ENCODE peak calls at places on chromosomes 12 and 14, in eight cellular contexts. One of them, this sample, is unnamed.

GRCh38 chr12:29782821-29783772 is 645 bp downstream of the TMTC1 start:
- DNase-seq in Calu3: peak
- DNase-seq in Peyer's patch: no peak
- DNase-seq in NB4: no peak
- DNase-seq in neural progenitor cell: peak
- DNase-seq in stomach: peak
- DNase-seq in suprapubic skin: peak
- DNase-seq in kidney: peak
- DNase-seq in this sample: peak

GRCh38 chr14:58788655-58789054 is 150.9 kb downstream of the DACT1 start:
- DNase-seq in Calu3: no peak
- DNase-seq in Peyer's patch: no peak
- DNase-seq in NB4: no peak
- DNase-seq in neural progenitor cell: no peak
- DNase-seq in stomach: no peak
- DNase-seq in suprapubic skin: no peak
- DNase-seq in kidney: no peak
- DNase-seq in this sample: no peak

GRCh38 chr12:46365951-46366379 is 6.6 kb downstream of the SLC38A2 start:
- DNase-seq in Calu3: no peak
- DNase-seq in Peyer's patch: no peak
- DNase-seq in NB4: no peak
- DNase-seq in neural progenitor cell: no peak
- DNase-seq in stomach: no peak
- DNase-seq in suprapubic skin: no peak
- DNase-seq in kidney: no peak
- DNase-seq in this sample: no peak

GRCh38 chr14:39232554-39233415 is 930 bp upstream of the MIA2 start:
- DNase-seq in Calu3: peak
- DNase-seq in Peyer's patch: no peak
- DNase-seq in NB4: peak
- DNase-seq in neural progenitor cell: no peak
- DNase-seq in stomach: no peak
- DNase-seq in suprapubic skin: no peak
- DNase-seq in kidney: no peak
- DNase-seq in this sample: peak

GRCh38 chr12:120783197-120783596 is 57.6 kb downstream of the ACADS start:
- DNase-seq in Calu3: no peak
- DNase-seq in Peyer's patch: no peak
- DNase-seq in NB4: no peak
- DNase-seq in neural progenitor cell: no peak
- DNase-seq in stomach: no peak
- DNase-seq in suprapubic skin: no peak
- DNase-seq in kidney: no peak
- DNase-seq in this sample: no peak

GRCh38 chr12:19411234-19412221 is 27.8 kb upstream of the AEBP2 start:
- DNase-seq in Calu3: no peak
- DNase-seq in Peyer's patch: no peak
- DNase-seq in NB4: no peak
- DNase-seq in neural progenitor cell: peak
- DNase-seq in stomach: no peak
- DNase-seq in suprapubic skin: no peak
- DNase-seq in kidney: no peak
- DNase-seq in this sample: no peak

GRCh38 chr12:117744418-117744817 is 224.4 kb downstream of the KSR2 start:
- DNase-seq in Calu3: no peak
- DNase-seq in Peyer's patch: no peak
- DNase-seq in NB4: no peak
- DNase-seq in neural progenitor cell: no peak
- DNase-seq in stomach: no peak
- DNase-seq in suprapubic skin: no peak
- DNase-seq in kidney: no peak
- DNase-seq in this sample: no peak

GRCh38 chr12:47887529-47887928 is 17.3 kb downstream of the VDR start:
- DNase-seq in Calu3: no peak
- DNase-seq in Peyer's patch: no peak
- DNase-seq in NB4: no peak
- DNase-seq in neural progenitor cell: no peak
- DNase-seq in stomach: no peak
- DNase-seq in suprapubic skin: no peak
- DNase-seq in kidney: no peak
- DNase-seq in this sample: no peak

GRCh38 chr14:106308839-106309389 is 782.5 kb downstream of the TMEM121 start:
- DNase-seq in Calu3: peak
- DNase-seq in Peyer's patch: peak
- DNase-seq in NB4: peak
- DNase-seq in neural progenitor cell: peak
- DNase-seq in stomach: peak
- DNase-seq in suprapubic skin: no peak
- DNase-seq in kidney: peak
- DNase-seq in this sample: peak

GRCh38 chr14:60085085-60085484 is 6.6 kb upstream of the PCNX4 start:
- DNase-seq in Calu3: no peak
- DNase-seq in Peyer's patch: no peak
- DNase-seq in NB4: peak
- DNase-seq in neural progenitor cell: no peak
- DNase-seq in stomach: no peak
- DNase-seq in suprapubic skin: no peak
- DNase-seq in kidney: no peak
- DNase-seq in this sample: no peak

GRCh38 chr14:33754264-33754663 is 196.6 kb downstream of the EGLN3 start:
- DNase-seq in Calu3: no peak
- DNase-seq in Peyer's patch: no peak
- DNase-seq in NB4: no peak
- DNase-seq in neural progenitor cell: no peak
- DNase-seq in stomach: no peak
- DNase-seq in suprapubic skin: no peak
- DNase-seq in kidney: no peak
- DNase-seq in this sample: no peak

GRCh38 chr12:127675936-127676335 is 591.0 kb upstream of the TMEM132C start:
- DNase-seq in Calu3: no peak
- DNase-seq in Peyer's patch: no peak
- DNase-seq in NB4: no peak
- DNase-seq in neural progenitor cell: no peak
- DNase-seq in stomach: no peak
- DNase-seq in suprapubic skin: no peak
- DNase-seq in kidney: no peak
- DNase-seq in this sample: no peak

GRCh38 chr14:61566537-61567225 is 128.6 kb upstream of the HIF1A start:
- DNase-seq in Calu3: no peak
- DNase-seq in Peyer's patch: no peak
- DNase-seq in NB4: no peak
- DNase-seq in neural progenitor cell: no peak
- DNase-seq in stomach: no peak
- DNase-seq in suprapubic skin: no peak
- DNase-seq in kidney: no peak
- DNase-seq in this sample: no peak

GRCh38 chr12:53504004-53504920 is 3.0 kb downstream of the NPFF start:
- DNase-seq in Calu3: no peak
- DNase-seq in Peyer's patch: no peak
- DNase-seq in NB4: no peak
- DNase-seq in neural progenitor cell: no peak
- DNase-seq in stomach: no peak
- DNase-seq in suprapubic skin: no peak
- DNase-seq in kidney: no peak
- DNase-seq in this sample: peak

GRCh38 chr14:75163677-75164076 is 12.7 kb downstream of the TMED10 start:
- DNase-seq in Calu3: no peak
- DNase-seq in Peyer's patch: no peak
- DNase-seq in NB4: no peak
- DNase-seq in neural progenitor cell: no peak
- DNase-seq in stomach: no peak
- DNase-seq in suprapubic skin: no peak
- DNase-seq in kidney: no peak
- DNase-seq in this sample: no peak

GRCh38 chr14:75165586-75166391 is 10.6 kb downstream of the TMED10 start:
- DNase-seq in Calu3: no peak
- DNase-seq in Peyer's patch: no peak
- DNase-seq in NB4: no peak
- DNase-seq in neural progenitor cell: no peak
- DNase-seq in stomach: no peak
- DNase-seq in suprapubic skin: no peak
- DNase-seq in kidney: no peak
- DNase-seq in this sample: no peak

GRCh38 chr14:75158843-75159614 is 17.4 kb downstream of the TMED10 start:
- DNase-seq in Calu3: no peak
- DNase-seq in Peyer's patch: no peak
- DNase-seq in NB4: no peak
- DNase-seq in neural progenitor cell: no peak
- DNase-seq in stomach: no peak
- DNase-seq in suprapubic skin: no peak
- DNase-seq in kidney: no peak
- DNase-seq in this sample: no peak

GRCh38 chr14:75164809-75165208 is 11.6 kb downstream of the TMED10 start:
- DNase-seq in Calu3: no peak
- DNase-seq in Peyer's patch: no peak
- DNase-seq in NB4: no peak
- DNase-seq in neural progenitor cell: no peak
- DNase-seq in stomach: no peak
- DNase-seq in suprapubic skin: no peak
- DNase-seq in kidney: no peak
- DNase-seq in this sample: no peak

DNA sequence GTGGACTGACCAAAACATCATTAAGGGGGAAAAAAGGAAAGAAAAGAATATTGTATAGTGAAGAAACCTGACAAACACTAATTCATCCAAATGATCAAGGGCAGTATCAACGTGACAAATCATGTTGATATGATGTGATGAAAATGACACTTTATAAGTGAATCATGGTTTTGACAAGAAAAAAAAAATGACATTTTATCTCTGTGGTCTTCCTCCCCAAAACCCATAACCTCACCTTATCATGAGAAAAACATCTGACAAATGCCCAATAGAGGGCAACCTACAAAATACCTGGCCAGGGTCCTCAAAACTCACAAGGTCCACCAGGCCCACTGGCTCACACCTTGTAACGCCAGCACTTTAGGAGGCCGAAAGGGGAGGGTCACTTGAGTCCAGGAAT is 13.8 kb downstream of the TMED10 start:
- DNase-seq in Calu3: no peak
- DNase-seq in Peyer's patch: no peak
- DNase-seq in NB4: no peak
- DNase-seq in neural progenitor cell: no peak
- DNase-seq in stomach: no peak
- DNase-seq in suprapubic skin: no peak
- DNase-seq in kidney: no peak
- DNase-seq in this sample: no peak
- TF ChIP-seq CTCF in Calu3: no peak
- TF ChIP-seq CTCF in Peyer's patch: no peak
- TF ChIP-seq CTCF in NB4: no peak
- TF ChIP-seq CTCF in neural progenitor cell: no peak
- TF ChIP-seq CTCF in stomach: no peak
- TF ChIP-seq CTCF in suprapubic skin: no peak
- TF ChIP-seq CTCF in kidney: no peak
- TF ChIP-seq CTCF in this sample: no peak

DNA sequence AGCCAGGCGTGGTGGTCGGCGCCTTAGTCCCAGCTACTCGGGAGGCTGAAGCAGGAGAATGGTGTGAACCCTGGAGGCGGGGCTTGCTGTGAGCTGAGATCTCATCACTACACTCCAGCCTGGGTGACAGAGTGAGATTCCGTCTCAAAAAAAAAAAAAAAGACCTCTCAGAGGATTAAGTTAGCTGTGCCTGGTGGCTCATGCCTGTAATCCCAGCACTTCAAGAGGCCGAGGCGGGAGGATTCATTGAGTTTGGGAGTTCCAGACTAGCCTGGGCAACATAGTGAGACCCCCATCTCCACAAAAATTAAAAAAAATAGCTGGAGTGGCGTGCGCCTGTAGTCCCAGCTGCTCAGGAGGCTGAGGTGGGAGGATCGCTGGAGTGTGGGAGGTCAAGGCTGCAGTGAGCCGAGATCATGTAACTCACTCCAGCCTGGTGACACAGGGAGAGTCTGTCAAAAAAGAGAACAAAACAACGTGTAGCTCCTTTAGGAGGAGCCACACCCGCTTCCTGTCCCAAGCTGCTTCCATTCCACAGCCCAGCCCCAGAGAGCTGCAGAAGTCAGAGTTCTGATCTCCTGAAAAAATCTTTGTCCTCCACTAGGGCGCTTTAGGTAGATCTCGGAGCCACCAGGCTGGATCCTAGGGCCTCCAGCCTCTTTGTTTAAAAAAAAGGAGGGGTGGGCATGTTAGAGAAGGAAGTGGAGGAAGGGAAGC is 11.5 kb upstream of the ULK1 start:
- DNase-seq in Calu3: no peak
- DNase-seq in Peyer's patch: no peak
- DNase-seq in NB4: peak
- DNase-seq in neural progenitor cell: no peak
- DNase-seq in stomach: no peak
- DNase-seq in suprapubic skin: no peak
- DNase-seq in kidney: peak
- DNase-seq in this sample: no peak
- TF ChIP-seq CTCF in Calu3: no peak
- TF ChIP-seq CTCF in Peyer's patch: no peak
- TF ChIP-seq CTCF in NB4: no peak
- TF ChIP-seq CTCF in neural progenitor cell: no peak
- TF ChIP-seq CTCF in stomach: no peak
- TF ChIP-seq CTCF in suprapubic skin: no peak
- TF ChIP-seq CTCF in kidney: no peak
- TF ChIP-seq CTCF in this sample: no peak

GRCh38 chr12:18084080-18084479 is 5.9 kb downstream of the RERGL start:
- DNase-seq in Calu3: no peak
- DNase-seq in Peyer's patch: no peak
- DNase-seq in NB4: no peak
- DNase-seq in neural progenitor cell: no peak
- DNase-seq in stomach: no peak
- DNase-seq in suprapubic skin: no peak
- DNase-seq in kidney: no peak
- DNase-seq in this sample: no peak
- TF ChIP-seq CTCF in Calu3: no peak
- TF ChIP-seq CTCF in Peyer's patch: no peak
- TF ChIP-seq CTCF in NB4: no peak
- TF ChIP-seq CTCF in neural progenitor cell: no peak
- TF ChIP-seq CTCF in stomach: no peak
- TF ChIP-seq CTCF in suprapubic skin: no peak
- TF ChIP-seq CTCF in kidney: no peak
- TF ChIP-seq CTCF in this sample: no peak

DNA sequence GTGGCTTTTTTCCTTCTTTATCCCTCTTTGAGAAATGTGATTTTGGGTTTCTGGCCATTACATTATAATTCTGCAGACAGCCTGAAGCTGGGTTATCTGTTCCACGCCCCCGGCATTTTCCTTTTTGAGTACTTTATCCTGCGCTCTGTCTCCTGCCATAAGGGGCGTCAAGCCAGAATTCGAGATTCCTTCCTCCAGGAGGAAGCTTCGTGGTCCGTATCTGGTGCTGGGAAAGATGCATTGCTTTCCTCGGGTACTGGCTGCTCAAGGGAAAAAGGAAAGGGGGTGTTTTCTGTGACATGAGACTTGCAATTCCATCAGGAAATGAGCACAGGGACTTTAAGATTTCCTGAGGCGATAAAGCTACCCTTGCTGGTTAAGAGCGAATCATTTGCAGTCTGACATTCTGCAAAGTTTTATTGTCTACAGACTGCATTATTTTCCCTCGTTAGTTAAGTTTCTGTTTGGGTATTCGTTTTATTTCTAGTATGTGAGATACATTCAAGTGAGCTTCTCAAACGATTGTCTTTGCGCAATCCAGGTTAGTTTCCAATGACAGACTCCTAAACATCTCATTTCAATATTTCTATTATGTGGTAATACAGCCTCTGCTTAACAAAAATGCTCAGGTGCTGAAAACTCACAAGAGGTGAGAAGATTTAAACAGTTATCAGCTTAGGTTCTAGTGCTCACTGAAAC is 706 bp downstream of the AKAP5 start:
- DNase-seq in Calu3: peak
- DNase-seq in Peyer's patch: no peak
- DNase-seq in NB4: peak
- DNase-seq in neural progenitor cell: peak
- DNase-seq in stomach: no peak
- DNase-seq in suprapubic skin: no peak
- DNase-seq in kidney: no peak
- DNase-seq in this sample: no peak
- TF ChIP-seq CTCF in Calu3: no peak
- TF ChIP-seq CTCF in Peyer's patch: no peak
- TF ChIP-seq CTCF in NB4: no peak
- TF ChIP-seq CTCF in neural progenitor cell: peak
- TF ChIP-seq CTCF in stomach: no peak
- TF ChIP-seq CTCF in suprapubic skin: peak
- TF ChIP-seq CTCF in kidney: no peak
- TF ChIP-seq CTCF in this sample: peak

This sample was measured in upper lobe of right lung.